ENCODE peak calls at places on chromosome 22, in five cellular contexts. L, S, K, E and B are unnamed samples.
A peak's percentile ranks its signal among the peaks of the same experiment; 100 is the strongest.

GRCh38 chr22:32904044-32904443 is 102.5 kb downstream of the TIMP3 start:
- DNase-seq in L (peak; percentile 69), S (peak; percentile 36), K (no peak), E (no peak), B (peak; percentile 41)

GRCh38 chr22:26956346-26956745 is 299.0 kb downstream of the MIAT start:
- DNase-seq in L (no peak), S (no peak), K (no peak), E (no peak), B (no peak)

GRCh38 chr22:27784099-27784446 is 17.5 kb downstream of the MN1 start:
- DNase-seq in L (no peak), S (no peak), K (no peak), E (no peak), B (no peak)

GRCh38 chr22:22943521-22944267 is 56.1 kb downstream of the IGLL5 start:
- DNase-seq in L (no peak), S (no peak), K (peak; percentile 56), E (no peak), B (no peak)

GRCh38 chr22:37183432-37184379 is 4.3 kb downstream of the C1QTNF6 start:
- DNase-seq in L (no peak), S (no peak), K (no peak), E (no peak), B (peak; percentile 39)

GRCh38 chr22:27416553-27417427 is 384.8 kb downstream of the MN1 start:
- DNase-seq in L (no peak), S (peak; percentile 79), K (no peak), E (no peak), B (no peak)

GRCh38 chr22:26636296-26636695 is 14.5 kb downstream of the CRYBA4 start:
- DNase-seq in L (no peak), S (no peak), K (no peak), E (no peak), B (no peak)

GRCh38 chr22:35523167-35523928 is 17.3 kb upstream of the RASD2 start:
- DNase-seq in L (no peak), S (no peak), K (no peak), E (no peak), B (no peak)

GRCh38 chr22:25630446-25630845 is 66.0 kb downstream of the GRK3 start:
- DNase-seq in L (no peak), S (no peak), K (no peak), E (no peak), B (no peak)

GRCh38 chr22:34105461-34106062 is 185.3 kb upstream of the LARGE1 start:
- DNase-seq in L (peak; percentile 31), S (no peak), K (peak; percentile 61), E (peak; percentile 31), B (peak; percentile 35)

GRCh38 chr22:35305525-35306070 is 5.9 kb downstream of the TOM1 start:
- DNase-seq in L (no peak), S (no peak), K (no peak), E (no peak), B (no peak)

GRCh38 chr22:47299879-47300697 is 537.6 kb downstream of the TBC1D22A start:
- DNase-seq in L (no peak), S (no peak), K (peak; percentile 30), E (no peak), B (no peak)

GRCh38 chr22:36197601-36198146 is 3.9 kb downstream of the APOL4 start:
- DNase-seq in L (no peak), S (no peak), K (no peak), E (no peak), B (peak; percentile 59)

GRCh38 chr22:26914786-26915185 is 257.4 kb downstream of the MIAT start:
- DNase-seq in L (no peak), S (no peak), K (no peak), E (no peak), B (no peak)

GRCh38 chr22:25700996-25701815 is 40.8 kb upstream of the MYO18B start:
- DNase-seq in L (no peak), S (peak; percentile 68), K (no peak), E (no peak), B (no peak)

GRCh38 chr22:45688606-45689080 is 17.0 kb downstream of the ATXN10 start:
- DNase-seq in L (no peak), S (peak; percentile 80), K (no peak), E (no peak), B (no peak)

GRCh38 chr22:37741312-37741795 is 44.5 kb downstream of the TRIOBP start:
- DNase-seq in L (peak; percentile 98), S (peak; percentile 99), K (peak; percentile 94), E (peak; percentile 86), B (no peak)

GRCh38 chr22:44396727-44397722 is 84.3 kb upstream of the SHISAL1 start:
- DNase-seq in L (peak; percentile 4), S (no peak), K (peak; percentile 42), E (no peak), B (no peak)

GRCh38 chr22:37472418-37473006 is 13.7 kb downstream of the MFNG start:
- DNase-seq in L (no peak), S (peak; percentile 23), K (no peak), E (no peak), B (peak; percentile 48)

GRCh38 chr22:37865510-37865909 is 16.3 kb downstream of the EIF3L start:
- DNase-seq in L (no peak), S (no peak), K (no peak), E (no peak), B (no peak)

GRCh38 chr22:24952837-24953293 is 349 bp downstream of the KIAA1671 start:
- DNase-seq in L (peak; percentile 45), S (peak; percentile 47), K (no peak), E (no peak), B (no peak)

GRCh38 chr22:46678003-46678657 is 57.9 kb downstream of the GRAMD4 start:
- DNase-seq in L (no peak), S (no peak), K (no peak), E (no peak), B (peak; percentile 32)

GRCh38 chr22:27206747-27207133 is 549.4 kb downstream of the MIAT start:
- DNase-seq in L (no peak), S (no peak), K (no peak), E (no peak), B (no peak)

GRCh38 chr22:28154856-28155255 is 235.8 kb upstream of the PITPNB start:
- DNase-seq in L (no peak), S (no peak), K (no peak), E (no peak), B (no peak)

GRCh38 chr22:23696326-23696851 is 5.6 kb downstream of the RGL4 start:
- DNase-seq in L (no peak), S (no peak), K (no peak), E (no peak), B (peak; percentile 93)

GRCh38 chr22:47409501-47410275 is 647.2 kb downstream of the TBC1D22A start:
- DNase-seq in L (no peak), S (no peak), K (no peak), E (no peak), B (no peak)

GRCh38 chr22:45992737-45993136 is 15.8 kb upstream of the WNT7B start:
- DNase-seq in L (no peak), S (no peak), K (no peak), E (no peak), B (no peak)

GRCh38 chr22:20158366-20159036 is 7.6 kb upstream of the CCDC188 start:
- DNase-seq in L (no peak), S (no peak), K (no peak), E (no peak), B (no peak)

GRCh38 chr22:20159088-20159487 is 8.2 kb upstream of the CCDC188 start:
- DNase-seq in L (no peak), S (no peak), K (no peak), E (no peak), B (no peak)

GRCh38 chr22:20156611-20157415 is 6.0 kb upstream of the CCDC188 start:
- DNase-seq in L (peak; percentile 87), S (peak; percentile 66), K (peak; percentile 90), E (peak; percentile 84), B (peak; percentile 95)

GRCh38 chr22:20157416-20158183 is 6.7 kb upstream of the CCDC188 start:
- DNase-seq in L (no peak), S (no peak), K (no peak), E (no peak), B (no peak)

DNA sequence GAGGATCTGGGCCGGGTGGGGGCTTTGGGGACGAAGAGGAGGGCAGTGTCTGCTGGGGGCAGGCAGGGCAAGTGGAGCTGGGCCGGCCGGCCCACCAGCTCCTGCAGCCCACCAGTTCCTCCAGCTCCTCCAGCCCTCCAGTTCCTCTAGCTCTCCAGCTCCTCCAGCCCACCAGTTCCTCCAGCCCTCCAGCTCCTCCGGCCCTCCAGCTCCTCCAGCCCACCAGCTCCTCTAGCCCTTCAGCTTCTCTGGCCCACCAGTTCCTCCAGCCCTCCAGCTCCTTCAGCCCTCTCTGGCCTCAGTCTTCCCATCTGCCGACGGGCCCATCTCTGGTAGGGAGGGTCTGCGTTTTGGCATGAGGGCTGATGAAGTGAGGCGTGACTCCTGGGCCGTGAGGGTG is 9.2 kb upstream of the CCDC188 start:
- DNase-seq in L (no peak), S (no peak), K (no peak), E (no peak), B (no peak)
- TF ChIP-seq CTCF in L (no peak), S (no peak), K (no peak), E (no peak), B (no peak)

DNA sequence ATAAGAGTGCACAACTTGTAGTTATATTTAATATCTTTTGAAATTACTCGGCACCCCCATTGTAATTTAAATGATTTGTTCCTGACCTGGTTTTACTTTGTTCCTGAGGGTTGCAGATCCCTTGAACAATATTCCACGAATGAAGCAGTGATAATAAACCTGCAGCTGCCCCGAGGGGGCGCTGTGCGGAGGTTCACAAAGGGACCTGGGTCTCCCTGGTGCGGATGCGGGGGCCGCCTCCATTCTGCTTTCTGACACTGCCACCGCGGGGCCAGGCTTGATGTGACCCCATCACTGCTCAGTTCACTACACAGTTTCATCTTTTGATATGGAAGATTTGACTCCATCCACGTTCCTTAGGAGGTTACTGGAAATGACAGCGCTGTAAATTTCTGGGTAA is 62.9 kb upstream of the PRODH start:
- DNase-seq in L (no peak), S (no peak), K (no peak), E (no peak), B (peak; percentile 62)
- TF ChIP-seq CTCF in L (no peak), S (no peak), K (no peak), E (no peak), B (peak; percentile 44)

DNA sequence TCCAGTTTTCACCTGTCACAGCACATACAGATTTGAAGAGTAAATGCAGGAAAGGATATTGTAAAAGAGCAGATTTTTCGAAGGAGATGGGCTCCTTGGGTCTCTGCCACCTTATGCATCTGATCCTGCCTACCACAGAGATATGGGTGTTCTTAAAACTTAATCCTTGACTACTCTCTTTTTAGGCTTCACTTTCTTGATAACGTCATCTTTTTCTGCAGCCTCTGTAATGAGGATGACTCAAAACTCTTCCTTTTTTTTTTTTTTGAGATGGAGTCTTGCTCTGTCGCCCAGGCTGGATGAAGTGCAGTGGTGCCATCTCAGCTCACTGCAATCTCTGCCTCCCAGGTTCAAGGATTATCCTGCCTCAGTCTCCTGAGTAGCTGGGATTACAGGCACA is 7.8 kb downstream of the PRR14L start:
- DNase-seq in L (no peak), S (no peak), K (no peak), E (no peak), B (no peak)
- TF ChIP-seq CTCF in L (no peak), S (no peak), K (no peak), E (no peak), B (no peak)

DNA sequence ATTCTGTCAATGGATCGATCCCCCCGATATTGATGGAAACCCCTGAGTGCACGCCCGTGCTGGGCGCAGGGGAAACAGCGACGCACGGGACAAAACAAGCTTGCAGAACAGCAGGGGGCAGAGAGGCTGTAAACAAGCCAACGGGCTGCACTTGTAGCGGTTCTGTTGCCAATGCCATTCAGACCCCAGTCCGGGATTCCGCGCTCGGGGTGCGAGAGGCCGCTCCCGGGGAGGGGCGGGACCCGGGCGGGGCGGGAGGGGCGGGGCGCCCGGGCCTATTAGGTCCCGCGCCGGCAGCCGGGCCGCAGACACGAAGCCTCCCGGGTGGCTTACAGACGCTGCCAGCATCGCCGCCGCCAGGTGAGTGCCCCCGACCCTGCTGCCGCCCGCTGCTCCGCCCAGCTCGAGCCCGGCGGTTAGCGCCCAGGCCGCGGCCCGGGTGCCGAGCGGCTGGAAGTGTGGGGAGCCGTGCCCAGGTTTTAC is at the start of gene BIK:
- DNase-seq in L (no peak), S (peak; percentile 27), K (no peak), E (no peak), B (peak; percentile 44)
- TF ChIP-seq CTCF in L (peak; percentile 8), S (peak; percentile 28), K (peak; percentile 38), E (no peak), B (no peak)